ENCODE peak calls at places on chromosomes 7 and 10, in nine cellular contexts. N, H, B, T, U, O, M, R and D are unnamed samples.
A peak's percentile ranks its signal among the peaks of the same experiment; 100 is the strongest.

GRCh38 chr10:14823966-14824365 is 13.9 kb downstream of the CDNF start:
- DNase-seq in R (no peak), N (no peak), T (no peak), B (no peak), O (no peak), M (no peak), H (no peak), U (no peak), D (no peak)

GRCh38 chr10:6061056-6061455 is 1.1 kb downstream of the IL2RA start:
- DNase-seq in U (no peak), R (no peak), B (no peak), N (no peak), T (no peak), M (no peak), O (no peak), H (peak; percentile 5), D (no peak)

GRCh38 chr10:12466701-12467100 is 117.4 kb downstream of the CAMK1D start:
- DNase-seq in U (no peak), B (peak; percentile 43), H (peak; percentile 14), M (no peak), R (no peak), T (no peak), N (no peak), O (no peak), D (peak; percentile 62)

GRCh38 chr10:68981074-68981473 is 7.5 kb upstream of the KIFBP start:
- DNase-seq in N (no peak), U (no peak), R (no peak), T (peak; percentile 25), O (peak; percentile 25), B (no peak), M (no peak), H (no peak), D (peak; percentile 56)

GRCh38 chr10:132589015-132589414 is 51.4 kb downstream of the INPP5A start:
- DNase-seq in N (no peak), U (peak; percentile 55), M (no peak), B (no peak), T (no peak), H (no peak), O (no peak), R (no peak), D (no peak)

GRCh38 chr7:96995406-96996110 is 9.8 kb upstream of the DLX6 start:
- DNase-seq in R (no peak), N (no peak), H (no peak), B (no peak), O (no peak), M (no peak), U (no peak), T (no peak), D (no peak)

GRCh38 chr7:91112902-91113321 is 151.3 kb upstream of the FZD1 start:
- DNase-seq in R (no peak), O (peak; percentile 16), B (peak; percentile 44), T (peak; percentile 38), M (no peak), U (no peak), N (no peak), H (no peak), D (peak; percentile 60)

GRCh38 chr10:17425584-17426262 is 28.7 kb downstream of the ST8SIA6 start:
- DNase-seq in O (no peak), N (no peak), U (peak; percentile 54), H (no peak), M (no peak), R (no peak), T (no peak), B (no peak), D (no peak)

GRCh38 chr7:24946467-24946866 is 33.5 kb downstream of the OSBPL3 start:
- DNase-seq in H (no peak), O (no peak), B (no peak), M (no peak), N (no peak), U (no peak), T (no peak), R (no peak), D (no peak)

GRCh38 chr10:12103743-12104142 is 25.7 kb upstream of the SEC61A2 start:
- DNase-seq in B (no peak), M (no peak), N (no peak), T (no peak), U (no peak), R (no peak), O (no peak), H (no peak), D (no peak)

GRCh38 chr7:96558530-96558929 is 151.1 kb downstream of the SEM1 start:
- DNase-seq in T (no peak), R (no peak), N (peak; percentile 25), O (peak; percentile 23), B (no peak), M (no peak), H (no peak), U (no peak), D (peak; percentile 6)

GRCh38 chr10:47264797-47265281 is 35.2 kb upstream of the GDF10 start:
- DNase-seq in T (no peak), O (no peak), H (no peak), U (no peak), N (no peak), R (no peak), M (no peak), B (no peak), D (no peak)

GRCh38 chr10:68073631-68074403 is 1.3 kb downstream of the HERC4 start:
- DNase-seq in R (no peak), T (peak; percentile 39), H (no peak), M (no peak), N (peak; percentile 36), O (no peak), B (no peak), U (no peak), D (peak; percentile 38)

GRCh38 chr10:85319826-85320225 is 991.4 kb downstream of the CCSER2 start:
- DNase-seq in B (no peak), N (no peak), T (no peak), H (no peak), O (no peak), M (peak; percentile 76), U (peak; percentile 83), R (no peak), D (no peak)

GRCh38 chr10:73850205-73850604 is 24.1 kb downstream of the CAMK2G start:
- DNase-seq in N (no peak), T (no peak), R (no peak), O (no peak), M (no peak), U (peak; percentile 37), B (no peak), H (peak; percentile 62), D (no peak)

GRCh38 chr7:7944619-7945282 is 23.8 kb upstream of the GLCCI1 start:
- DNase-seq in B (no peak), O (no peak), H (no peak), T (no peak), U (no peak), N (peak; percentile 76), M (no peak), R (no peak), D (peak; percentile 4)

GRCh38 chr7:101116898-101117297 is 10.0 kb upstream of the SERPINE1 start:
- DNase-seq in U (peak; percentile 21), M (no peak), R (no peak), H (no peak), T (peak; percentile 87), N (no peak), O (peak; percentile 75), B (no peak), D (no peak)

GRCh38 chr7:116805100-116805544 is 57.3 kb upstream of the CAPZA2 start:
- DNase-seq in N (peak; percentile 41), T (peak; percentile 34), H (no peak), R (no peak), B (peak; percentile 36), O (peak; percentile 75), M (peak; percentile 38), U (no peak), D (peak; percentile 59)

GRCh38 chr7:159015081-159015893 is 129.4 kb downstream of the VIPR2 start:
- DNase-seq in T (no peak), B (no peak), M (no peak), U (peak; percentile 88), R (no peak), O (peak; percentile 17), N (no peak), H (peak; percentile 95), D (peak; percentile 81)

GRCh38 chr10:350981-351501 is 215.8 kb downstream of the ZMYND11 start:
- DNase-seq in R (no peak), M (no peak), O (no peak), U (no peak), T (no peak), H (peak; percentile 48), N (no peak), B (no peak), D (no peak)

GRCh38 chr10:3531097-3531645 is 253.8 kb downstream of the KLF6 start:
- DNase-seq in M (no peak), O (peak; percentile 28), R (no peak), U (no peak), H (no peak), B (no peak), N (peak; percentile 87), T (no peak), D (no peak)

GRCh38 chr7:47518827-47519226 is 63.1 kb downstream of the TNS3 start:
- DNase-seq in N (peak; percentile 64), H (no peak), O (peak; percentile 86), U (no peak), T (no peak), B (peak; percentile 86), R (peak; percentile 85), M (no peak), D (no peak)

DNA sequence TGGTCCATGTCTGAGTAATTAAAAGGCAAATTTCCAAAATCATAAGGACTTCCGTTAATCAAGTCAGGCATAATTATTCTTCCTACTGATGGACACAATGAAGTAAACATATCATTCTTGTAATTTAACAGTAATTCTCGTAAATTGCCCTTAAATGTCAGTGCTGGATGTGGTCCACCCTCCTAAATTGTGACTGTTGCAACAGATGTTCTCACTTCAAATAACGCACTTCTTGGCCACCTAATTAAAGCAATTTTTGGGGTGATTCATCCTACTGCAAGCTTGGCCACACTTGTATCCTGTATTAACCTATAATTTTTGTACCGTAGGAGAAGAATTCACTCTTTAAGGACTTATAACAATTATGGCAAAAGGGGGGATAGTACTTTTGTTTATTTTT is 1.9 kb downstream of the COL1A2 start:
- DNase-seq in M (no peak), T (peak; percentile 51), U (no peak), B (no peak), H (no peak), O (peak; percentile 64), R (no peak), N (no peak), D (peak; percentile 63)
- H3K4me3 ChIP-seq in M (no peak overlapping the region), T (peak overlapping the region; percentile 96), U (peak overlapping the region; percentile 64), B (peak overlapping the region; percentile 97), H (peak overlapping the region; percentile 52), O (peak overlapping the region; percentile 89), R (no peak overlapping the region), N (no peak overlapping the region), D (peak overlapping the region; percentile 69)

GRCh38 chr10:80207768-80208385 is 2.5 kb upstream of the ANXA11 start:
- DNase-seq in H (peak; percentile 74), B (no peak), O (no peak), U (peak; percentile 70), R (no peak), T (no peak), M (no peak), N (no peak), D (no peak)
- H3K4me3 ChIP-seq in H (peak overlapping the region; percentile 26), B (peak overlapping the region; percentile 55), O (peak overlapping the region; percentile 55), U (no peak overlapping the region), R (peak overlapping the region; percentile 49), T (peak overlapping the region; percentile 36), M (no peak overlapping the region), N (peak overlapping the region; percentile 33), D (peak overlapping the region; percentile 49)

GRCh38 chr10:123157210-123157609 is 3.0 kb downstream of the BUB3 start:
- DNase-seq in B (peak; percentile 65), N (peak; percentile 87), M (no peak), U (no peak), T (peak; percentile 45), H (no peak), R (peak; percentile 39), O (peak; percentile 61), D (peak; percentile 80)
- H3K4me3 ChIP-seq in B (peak overlapping the region; percentile 29), N (no peak overlapping the region), M (no peak overlapping the region), U (no peak overlapping the region), T (no peak overlapping the region), H (no peak overlapping the region), R (no peak overlapping the region), O (peak overlapping the region; percentile 8), D (no peak overlapping the region)

GRCh38 chr7:106126170-106126938 is 14.2 kb upstream of the SYPL1 start:
- DNase-seq in R (no peak), H (no peak), M (peak; percentile 19), T (peak; percentile 78), U (no peak), O (peak; percentile 83), B (peak; percentile 55), N (peak; percentile 82), D (peak; percentile 78)
- H3K4me3 ChIP-seq in R (no peak overlapping the region), H (no peak overlapping the region), M (no peak overlapping the region), T (no peak overlapping the region), U (no peak overlapping the region), O (no peak overlapping the region), B (peak overlapping the region; percentile 22), N (no peak overlapping the region), D (peak overlapping the region; percentile 3)